ENCODE peak calls at places on chromosomes 7 and 10, in nine cellular contexts. A, E, F, C, M, G, Z, L and N are unnamed samples.
A peak's percentile ranks its signal among the peaks of the same experiment; 100 is the strongest.

GRCh38 chr7:371779-372545 is 82.0 kb downstream of the FOXL3 start:
- DNase-seq in L (peak; percentile 57), A (peak; percentile 77), F (no peak), M (no peak), E (no peak), C (no peak), G (no peak), Z (no peak), N (no peak)

GRCh38 chr7:42893341-42894242 is 18.3 kb downstream of the C7orf25 start:
- DNase-seq in Z (no peak), L (no peak), A (no peak), F (no peak), E (no peak), G (no peak), M (no peak), C (no peak), N (no peak)

GRCh38 chr10:45408421-45409319 is 34.7 kb downstream of the ALOX5 start:
- DNase-seq in F (no peak), G (no peak), M (no peak), C (no peak), Z (no peak), L (no peak), A (no peak), E (no peak), N (no peak)

GRCh38 chr7:121739465-121739864 is 133.5 kb upstream of the PTPRZ1 start:
- DNase-seq in L (no peak), C (no peak), Z (no peak), E (no peak), G (no peak), M (no peak), F (no peak), A (no peak), N (no peak)

GRCh38 chr7:142603870-142604448 is 145.3 kb upstream of the PRSS1 start:
- DNase-seq in G (peak; percentile 24), M (peak; percentile 41), E (peak; percentile 63), C (peak; percentile 74), L (no peak), A (no peak), Z (peak; percentile 29), F (peak; percentile 53), N (peak; percentile 10)

GRCh38 chr10:99682752-99683151 is 23.4 kb downstream of the ENTPD7 start:
- DNase-seq in A (no peak), E (no peak), Z (no peak), C (no peak), F (no peak), G (no peak), M (no peak), L (no peak), N (no peak)

GRCh38 chr7:107318523-107319160 is 149.8 kb downstream of the HBP1 start:
- DNase-seq in G (no peak), L (no peak), M (no peak), C (no peak), E (peak; percentile 38), F (no peak), A (no peak), Z (no peak), N (no peak)

GRCh38 chr10:97510686-97511085 is 12.0 kb downstream of the UBTD1 start:
- DNase-seq in G (no peak), A (no peak), L (no peak), M (no peak), Z (no peak), F (no peak), E (no peak), C (no peak), N (no peak)

GRCh38 chr10:94991243-94991888 is 52.9 kb downstream of the CYP2C9 start:
- DNase-seq in G (no peak), M (no peak), Z (no peak), C (no peak), E (no peak), A (no peak), F (no peak), L (no peak), N (no peak)

GRCh38 chr10:80324086-80324485 is 32.5 kb downstream of the DYDC1 start:
- DNase-seq in F (no peak), C (no peak), E (peak; percentile 36), Z (no peak), L (no peak), G (no peak), A (no peak), M (no peak), N (no peak)

GRCh38 chr10:103374263-103374662 is 6.5 kb downstream of the TAF5 start:
- DNase-seq in L (no peak), G (no peak), A (no peak), M (no peak), C (no peak), E (no peak), Z (no peak), F (no peak), N (no peak)

GRCh38 chr7:51350195-51350896 is 33.7 kb upstream of the COBL start:
- DNase-seq in G (no peak), C (peak; percentile 96), A (no peak), M (no peak), Z (no peak), E (peak; percentile 50), F (no peak), L (no peak), N (no peak)

GRCh38 chr10:129755075-129756020 is 208.7 kb downstream of the EBF3 start:
- DNase-seq in L (peak; percentile 50), A (no peak), G (no peak), Z (no peak), F (no peak), C (no peak), E (no peak), M (no peak), N (no peak)

GRCh38 chr10:98488669-98489430 is 42.1 kb upstream of the HPS1 start:
- DNase-seq in Z (no peak), A (no peak), G (no peak), M (no peak), C (no peak), F (no peak), L (no peak), E (no peak), N (no peak)

GRCh38 chr7:47819054-47819920 is 129.0 kb downstream of the PKD1L1 start:
- DNase-seq in Z (no peak), E (peak; percentile 76), G (peak; percentile 14), M (peak; percentile 49), F (peak; percentile 47), C (peak; percentile 52), A (no peak), L (peak; percentile 82), N (no peak)